ENCODE peak calls at places on chromosomes 4 and X, in four cellular contexts. V is stimulated activated CD8-positive, alpha-beta memory T cell treated with anti-CD3 and anti-CD28 coated beads, Interleukin-12 subunit alpha, Interleukin-12 subunit beta, amount 100 ng/mL, for 1 hour; J is ureter; G is mucosa of descending colon. E is an unnamed sample.

GRCh38 chr4:16270654-16271328 is 44.5 kb upstream of the TAPT1 start:
- DNase-seq in V (no peak), J (no peak), G (no peak), E (no peak)

GRCh38 chr4:44725166-44725565 is 1.2 kb downstream of the GNPDA2 start:
- DNase-seq in V (no peak), J (no peak), G (no peak), E (no peak)

GRCh38 chr4:189322426-189322825 is 618.2 kb upstream of the FRG1 start:
- DNase-seq in V (no peak), J (no peak), G (no peak), E (no peak)

GRCh38 chr4:78799551-78800495 is 23.7 kb downstream of the BMP2K start:
- DNase-seq in V (no peak), J (no peak), G (no peak), E (no peak)

GRCh38 chrX:29491659-29492058 is 723.7 kb upstream of the MAGEB2 start:
- DNase-seq in V (no peak), J (no peak), G (no peak), E (no peak)

GRCh38 chrX:29468911-29469494 is 746.4 kb upstream of the MAGEB2 start:
- DNase-seq in V (no peak), J (no peak), G (no peak), E (no peak)

GRCh38 chr4:5932021-5932553 is 39.2 kb upstream of the CRMP1 start:
- DNase-seq in V (no peak), J (no peak), G (no peak), E (no peak)

GRCh38 chrX:139559383-139560042 is 29.0 kb downstream of the F9 start:
- DNase-seq in V (no peak), J (peak), G (no peak), E (peak)

GRCh38 chrX:21529771-21530170 is 128.4 kb downstream of the KLHL34 start:
- DNase-seq in V (no peak), J (no peak), G (no peak), E (no peak)

GRCh38 chr4:155906554-155907247 is 3.2 kb downstream of the TDO2 start:
- DNase-seq in V (no peak), J (no peak), G (no peak), E (no peak)

GRCh38 chr4:28788929-28789490 is 1928.4 kb downstream of the STIM2 start:
- DNase-seq in V (no peak), J (no peak), G (no peak), E (no peak)

GRCh38 chr4:89598602-89599001 is 238.4 kb downstream of the SNCA start:
- DNase-seq in V (no peak), J (no peak), G (no peak), E (no peak)

GRCh38 chr4:51943221-51943620 is 76.9 kb downstream of the LRRC66 start:
- DNase-seq in V (no peak), J (no peak), G (no peak), E (no peak)

GRCh38 chr4:103720661-103721060 is 876 bp upstream of the TACR3 start:
- DNase-seq in V (no peak), J (no peak), G (no peak), E (no peak)

GRCh38 chr4:188934320-188934975 is 795.2 kb downstream of the TRIML1 start:
- DNase-seq in V (no peak), J (no peak), G (no peak), E (no peak)

GRCh38 chr4:105548483-105548882 is 3.9 kb upstream of the ARHGEF38 start:
- DNase-seq in V (no peak), J (no peak), G (no peak), E (no peak)

GRCh38 chr4:109440948-109441347 is 7.3 kb downstream of the SEC24B start:
- DNase-seq in V (no peak), J (no peak), G (no peak), E (no peak)

GRCh38 chr4:100059467-100059866 is 109.4 kb upstream of the H2AZ1 start:
- DNase-seq in V (no peak), J (no peak), G (no peak), E (no peak)

GRCh38 chr4:99024481-99025275 is 29.2 kb downstream of the METAP1 start:
- DNase-seq in V (no peak), J (no peak), G (no peak), E (peak)

GRCh38 chr4:17436750-17437090 is 75.2 kb downstream of the QDPR start:
- DNase-seq in V (no peak), J (no peak), G (peak), E (no peak)

GRCh38 chr4:65120287-65120686 is 550.0 kb downstream of the EPHA5 start:
- DNase-seq in V (no peak), J (no peak), G (no peak), E (no peak)

GRCh38 chr4:98284640-98285046 is 23.5 kb downstream of the RAP1GDS1 start:
- DNase-seq in V (no peak), J (no peak), G (no peak), E (no peak)

GRCh38 chr4:168496834-168497233 is at the start of gene PALLD:
- DNase-seq in V (no peak), J (no peak), G (no peak), E (no peak)

GRCh38 chrX:40192196-40192595 is 94.4 kb upstream of the BCOR start:
- DNase-seq in V (no peak), J (no peak), G (no peak), E (no peak)

E was measured in transverse colon.